ENCODE peak calls at places on chromosomes 6 and 20, in nine cellular contexts. One of them, this sample, is unnamed.

GRCh38 chr6:134910596-134910935 is 39.3 kb downstream of the ALDH8A1 start:
- DNase-seq in lower lobe of right lung: no peak
- DNase-seq in ascending aorta: no peak
- DNase-seq in tibial artery: no peak
- DNase-seq in right lobe of liver: no peak
- DNase-seq in adrenal gland: no peak
- DNase-seq in PC-3: no peak
- DNase-seq in IMR-90: no peak
- DNase-seq in brain microvascular endothelial cell: no peak
- DNase-seq in this sample: no peak

GRCh38 chr20:59640267-59640666 is 35.9 kb downstream of the PHACTR3 start:
- DNase-seq in lower lobe of right lung: no peak
- DNase-seq in ascending aorta: no peak
- DNase-seq in tibial artery: no peak
- DNase-seq in right lobe of liver: no peak
- DNase-seq in adrenal gland: no peak
- DNase-seq in PC-3: no peak
- DNase-seq in IMR-90: no peak
- DNase-seq in brain microvascular endothelial cell: no peak
- DNase-seq in this sample: no peak

GRCh38 chr6:35236223-35236622 is 22.5 kb downstream of the SCUBE3 start:
- DNase-seq in lower lobe of right lung: no peak
- DNase-seq in ascending aorta: no peak
- DNase-seq in tibial artery: no peak
- DNase-seq in right lobe of liver: no peak
- DNase-seq in adrenal gland: no peak
- DNase-seq in PC-3: no peak
- DNase-seq in IMR-90: no peak
- DNase-seq in brain microvascular endothelial cell: no peak
- DNase-seq in this sample: no peak

GRCh38 chr6:119957195-119957594 is 607.6 kb upstream of the MAN1A1 start:
- DNase-seq in lower lobe of right lung: no peak
- DNase-seq in ascending aorta: no peak
- DNase-seq in tibial artery: no peak
- DNase-seq in right lobe of liver: no peak
- DNase-seq in adrenal gland: no peak
- DNase-seq in PC-3: no peak
- DNase-seq in IMR-90: no peak
- DNase-seq in brain microvascular endothelial cell: no peak
- DNase-seq in this sample: no peak

GRCh38 chr6:133741375-133741861 is 147.5 kb upstream of the TCF21 start:
- DNase-seq in lower lobe of right lung: no peak
- DNase-seq in ascending aorta: no peak
- DNase-seq in tibial artery: no peak
- DNase-seq in right lobe of liver: no peak
- DNase-seq in adrenal gland: no peak
- DNase-seq in PC-3: no peak
- DNase-seq in IMR-90: peak; percentile 13
- DNase-seq in brain microvascular endothelial cell: no peak
- DNase-seq in this sample: peak; percentile 52

GRCh38 chr6:4611441-4612129 is 164.6 kb upstream of the CDYL start:
- DNase-seq in lower lobe of right lung: no peak
- DNase-seq in ascending aorta: no peak
- DNase-seq in tibial artery: no peak
- DNase-seq in right lobe of liver: no peak
- DNase-seq in adrenal gland: no peak
- DNase-seq in PC-3: no peak
- DNase-seq in IMR-90: no peak
- DNase-seq in brain microvascular endothelial cell: no peak
- DNase-seq in this sample: no peak

GRCh38 chr6:44309092-44309491 is 4.1 kb downstream of the AARS2 start:
- DNase-seq in lower lobe of right lung: no peak
- DNase-seq in ascending aorta: no peak
- DNase-seq in tibial artery: no peak
- DNase-seq in right lobe of liver: no peak
- DNase-seq in adrenal gland: no peak
- DNase-seq in PC-3: no peak
- DNase-seq in IMR-90: peak; percentile 85
- DNase-seq in brain microvascular endothelial cell: no peak
- DNase-seq in this sample: no peak

GRCh38 chr6:168284187-168284586 is 35.4 kb downstream of the DACT2 start:
- DNase-seq in lower lobe of right lung: no peak
- DNase-seq in ascending aorta: no peak
- DNase-seq in tibial artery: peak; percentile 21
- DNase-seq in right lobe of liver: peak; percentile 29
- DNase-seq in adrenal gland: no peak
- DNase-seq in PC-3: no peak
- DNase-seq in IMR-90: no peak
- DNase-seq in brain microvascular endothelial cell: no peak
- DNase-seq in this sample: no peak

GRCh38 chr6:87682310-87682709 is 19.7 kb downstream of the AKIRIN2 start:
- DNase-seq in lower lobe of right lung: no peak
- DNase-seq in ascending aorta: no peak
- DNase-seq in tibial artery: no peak
- DNase-seq in right lobe of liver: no peak
- DNase-seq in adrenal gland: no peak
- DNase-seq in PC-3: peak; percentile 62
- DNase-seq in IMR-90: no peak
- DNase-seq in brain microvascular endothelial cell: no peak
- DNase-seq in this sample: no peak

GRCh38 chr6:44446626-44447297 is 59.3 kb downstream of the CDC5L start:
- DNase-seq in lower lobe of right lung: no peak
- DNase-seq in ascending aorta: no peak
- DNase-seq in tibial artery: no peak
- DNase-seq in right lobe of liver: no peak
- DNase-seq in adrenal gland: no peak
- DNase-seq in PC-3: peak; percentile 80
- DNase-seq in IMR-90: peak; percentile 93
- DNase-seq in brain microvascular endothelial cell: no peak
- DNase-seq in this sample: no peak

GRCh38 chr6:70241991-70242420 is 60.9 kb downstream of the COL9A1 start:
- DNase-seq in lower lobe of right lung: no peak
- DNase-seq in ascending aorta: no peak
- DNase-seq in tibial artery: no peak
- DNase-seq in right lobe of liver: no peak
- DNase-seq in adrenal gland: no peak
- DNase-seq in PC-3: no peak
- DNase-seq in IMR-90: no peak
- DNase-seq in brain microvascular endothelial cell: no peak
- DNase-seq in this sample: no peak

GRCh38 chr6:110652520-110652919 is 162.7 kb downstream of the CDK19 start:
- DNase-seq in lower lobe of right lung: no peak
- DNase-seq in ascending aorta: no peak
- DNase-seq in tibial artery: no peak
- DNase-seq in right lobe of liver: no peak
- DNase-seq in adrenal gland: no peak
- DNase-seq in PC-3: no peak
- DNase-seq in IMR-90: peak; percentile 41
- DNase-seq in brain microvascular endothelial cell: no peak
- DNase-seq in this sample: no peak

GRCh38 chr6:152273638-152274037 is 363.5 kb downstream of the SYNE1 start:
- DNase-seq in lower lobe of right lung: no peak
- DNase-seq in ascending aorta: no peak
- DNase-seq in tibial artery: no peak
- DNase-seq in right lobe of liver: no peak
- DNase-seq in adrenal gland: peak; percentile 19
- DNase-seq in PC-3: no peak
- DNase-seq in IMR-90: no peak
- DNase-seq in brain microvascular endothelial cell: no peak
- DNase-seq in this sample: peak; percentile 24

GRCh38 chr6:152270301-152270925 is 366.7 kb downstream of the SYNE1 start:
- DNase-seq in lower lobe of right lung: no peak
- DNase-seq in ascending aorta: no peak
- DNase-seq in tibial artery: no peak
- DNase-seq in right lobe of liver: no peak
- DNase-seq in adrenal gland: no peak
- DNase-seq in PC-3: peak; percentile 61
- DNase-seq in IMR-90: peak; percentile 70
- DNase-seq in brain microvascular endothelial cell: peak; percentile 38
- DNase-seq in this sample: no peak

GRCh38 chr6:152272486-152272885 is 364.7 kb downstream of the SYNE1 start:
- DNase-seq in lower lobe of right lung: no peak
- DNase-seq in ascending aorta: no peak
- DNase-seq in tibial artery: no peak
- DNase-seq in right lobe of liver: no peak
- DNase-seq in adrenal gland: no peak
- DNase-seq in PC-3: no peak
- DNase-seq in IMR-90: no peak
- DNase-seq in brain microvascular endothelial cell: no peak
- DNase-seq in this sample: no peak

GRCh38 chr6:152273002-152273401 is 364.2 kb downstream of the SYNE1 start:
- DNase-seq in lower lobe of right lung: no peak
- DNase-seq in ascending aorta: no peak
- DNase-seq in tibial artery: no peak
- DNase-seq in right lobe of liver: no peak
- DNase-seq in adrenal gland: peak; percentile 20
- DNase-seq in PC-3: peak; percentile 46
- DNase-seq in IMR-90: peak; percentile 30
- DNase-seq in brain microvascular endothelial cell: peak; percentile 31
- DNase-seq in this sample: no peak

GRCh38 chr6:152271681-152272464 is 365.3 kb downstream of the SYNE1 start:
- DNase-seq in lower lobe of right lung: no peak
- DNase-seq in ascending aorta: no peak
- DNase-seq in tibial artery: peak; percentile 83
- DNase-seq in right lobe of liver: no peak
- DNase-seq in adrenal gland: peak; percentile 57
- DNase-seq in PC-3: peak; percentile 64
- DNase-seq in IMR-90: peak; percentile 34
- DNase-seq in brain microvascular endothelial cell: peak; percentile 12
- DNase-seq in this sample: peak; percentile 77
- H3K4me3 ChIP-seq in lower lobe of right lung: no peak overlapping the region
- H3K4me3 ChIP-seq in ascending aorta: peak overlapping the region; percentile 47
- H3K4me3 ChIP-seq in tibial artery: peak overlapping the region; percentile 4
- H3K4me3 ChIP-seq in right lobe of liver: no peak overlapping the region
- H3K4me3 ChIP-seq in adrenal gland: no peak overlapping the region
- H3K4me3 ChIP-seq in PC-3: no peak overlapping the region
- H3K4me3 ChIP-seq in IMR-90: no peak overlapping the region
- H3K4me3 ChIP-seq in brain microvascular endothelial cell: no peak overlapping the region
- H3K4me3 ChIP-seq in this sample: no peak overlapping the region

GRCh38 chr20:60837386-60837785 is 414.7 kb upstream of the CDH4 start:
- DNase-seq in lower lobe of right lung: no peak
- DNase-seq in ascending aorta: no peak
- DNase-seq in tibial artery: no peak
- DNase-seq in right lobe of liver: no peak
- DNase-seq in adrenal gland: no peak
- DNase-seq in PC-3: no peak
- DNase-seq in IMR-90: no peak
- DNase-seq in brain microvascular endothelial cell: no peak
- DNase-seq in this sample: no peak

GRCh38 chr20:60838297-60838696 is 413.8 kb upstream of the CDH4 start:
- DNase-seq in lower lobe of right lung: no peak
- DNase-seq in ascending aorta: no peak
- DNase-seq in tibial artery: no peak
- DNase-seq in right lobe of liver: no peak
- DNase-seq in adrenal gland: no peak
- DNase-seq in PC-3: no peak
- DNase-seq in IMR-90: no peak
- DNase-seq in brain microvascular endothelial cell: no peak
- DNase-seq in this sample: no peak

DNA sequence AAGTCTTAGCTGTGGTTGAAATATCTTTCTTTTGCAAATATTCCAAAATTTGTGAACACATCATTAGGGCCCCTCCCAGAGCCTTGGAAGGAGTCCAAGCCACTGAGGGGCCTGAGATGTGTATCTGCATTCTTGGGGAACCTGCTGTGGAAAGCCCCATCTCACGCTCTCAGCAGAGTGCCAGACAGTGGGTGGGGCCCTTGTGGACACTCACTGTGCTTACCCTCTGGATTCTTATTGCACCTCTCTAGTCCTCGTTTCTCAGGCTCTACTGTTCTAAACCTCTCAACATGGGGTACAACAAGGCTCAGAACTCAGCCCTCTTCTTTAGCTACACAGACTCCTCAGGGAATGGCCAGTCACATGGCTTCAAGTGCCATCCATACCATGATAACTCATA is 416.2 kb upstream of the CDH4 start:
- DNase-seq in lower lobe of right lung: no peak
- DNase-seq in ascending aorta: no peak
- DNase-seq in tibial artery: no peak
- DNase-seq in right lobe of liver: no peak
- DNase-seq in adrenal gland: no peak
- DNase-seq in PC-3: no peak
- DNase-seq in IMR-90: no peak
- DNase-seq in brain microvascular endothelial cell: no peak
- DNase-seq in this sample: no peak
- H3K27ac ChIP-seq in lower lobe of right lung: no peak overlapping the region
- H3K27ac ChIP-seq in ascending aorta: no peak overlapping the region
- H3K27ac ChIP-seq in tibial artery: no peak overlapping the region
- H3K27ac ChIP-seq in right lobe of liver: no peak overlapping the region
- H3K27ac ChIP-seq in adrenal gland: no peak overlapping the region
- H3K27ac ChIP-seq in PC-3: no peak overlapping the region
- H3K27ac ChIP-seq in IMR-90: no peak overlapping the region
- H3K27ac ChIP-seq in brain microvascular endothelial cell: no peak overlapping the region
- H3K27ac ChIP-seq in this sample: no peak overlapping the region

GRCh38 chr20:45547206-45547770 is at the start of gene EPPIN:
- DNase-seq in lower lobe of right lung: no peak
- DNase-seq in ascending aorta: no peak
- DNase-seq in tibial artery: no peak
- DNase-seq in right lobe of liver: no peak
- DNase-seq in adrenal gland: no peak
- DNase-seq in PC-3: no peak
- DNase-seq in IMR-90: no peak
- DNase-seq in brain microvascular endothelial cell: no peak
- DNase-seq in this sample: no peak

GRCh38 chr20:45550765-45551164 is 3.6 kb upstream of the EPPIN start:
- DNase-seq in lower lobe of right lung: no peak
- DNase-seq in ascending aorta: no peak
- DNase-seq in tibial artery: no peak
- DNase-seq in right lobe of liver: no peak
- DNase-seq in adrenal gland: no peak
- DNase-seq in PC-3: no peak
- DNase-seq in IMR-90: no peak
- DNase-seq in brain microvascular endothelial cell: no peak
- DNase-seq in this sample: no peak

GRCh38 chr20:45545351-45545750 is 1.9 kb downstream of the EPPIN start:
- DNase-seq in lower lobe of right lung: no peak
- DNase-seq in ascending aorta: no peak
- DNase-seq in tibial artery: no peak
- DNase-seq in right lobe of liver: no peak
- DNase-seq in adrenal gland: no peak
- DNase-seq in PC-3: no peak
- DNase-seq in IMR-90: no peak
- DNase-seq in brain microvascular endothelial cell: no peak
- DNase-seq in this sample: no peak

GRCh38 chr20:45548410-45548809 is 1.2 kb upstream of the EPPIN start:
- DNase-seq in lower lobe of right lung: no peak
- DNase-seq in ascending aorta: no peak
- DNase-seq in tibial artery: no peak
- DNase-seq in right lobe of liver: no peak
- DNase-seq in adrenal gland: no peak
- DNase-seq in PC-3: no peak
- DNase-seq in IMR-90: no peak
- DNase-seq in brain microvascular endothelial cell: no peak
- DNase-seq in this sample: no peak

GRCh38 chr20:45545754-45546453 is 1.3 kb downstream of the EPPIN start:
- DNase-seq in lower lobe of right lung: no peak
- DNase-seq in ascending aorta: no peak
- DNase-seq in tibial artery: no peak
- DNase-seq in right lobe of liver: no peak
- DNase-seq in adrenal gland: no peak
- DNase-seq in PC-3: peak; percentile 67
- DNase-seq in IMR-90: peak; percentile 37
- DNase-seq in brain microvascular endothelial cell: peak; percentile 0
- DNase-seq in this sample: peak; percentile 41
- TF ChIP-seq CTCF in lower lobe of right lung: peak; percentile 43
- TF ChIP-seq CTCF in ascending aorta: no peak
- TF ChIP-seq CTCF in tibial artery: peak; percentile 17
- TF ChIP-seq CTCF in right lobe of liver: peak; percentile 13
- TF ChIP-seq CTCF in adrenal gland: no peak
- TF ChIP-seq CTCF in PC-3: peak; percentile 76
- TF ChIP-seq CTCF in IMR-90: peak; percentile 56
- TF ChIP-seq CTCF in brain microvascular endothelial cell: peak; percentile 50
- TF ChIP-seq CTCF in this sample: peak; percentile 40

GRCh38 chr6:30198166-30199084 is 14.8 kb downstream of the TRIM26 start:
- DNase-seq in lower lobe of right lung: no peak
- DNase-seq in ascending aorta: no peak
- DNase-seq in tibial artery: no peak
- DNase-seq in right lobe of liver: no peak
- DNase-seq in adrenal gland: no peak
- DNase-seq in PC-3: no peak
- DNase-seq in IMR-90: no peak
- DNase-seq in brain microvascular endothelial cell: no peak
- DNase-seq in this sample: no peak
- H3K4me3 ChIP-seq in lower lobe of right lung: no peak overlapping the region
- H3K4me3 ChIP-seq in ascending aorta: no peak overlapping the region
- H3K4me3 ChIP-seq in tibial artery: no peak overlapping the region
- H3K4me3 ChIP-seq in right lobe of liver: no peak overlapping the region
- H3K4me3 ChIP-seq in adrenal gland: no peak overlapping the region
- H3K4me3 ChIP-seq in PC-3: no peak overlapping the region
- H3K4me3 ChIP-seq in IMR-90: no peak overlapping the region
- H3K4me3 ChIP-seq in brain microvascular endothelial cell: no peak overlapping the region
- H3K4me3 ChIP-seq in this sample: no peak overlapping the region

This sample was measured in cardiac muscle cell.